ENCODE peak calls at places on chromosomes 13 and 19, in six cellular contexts. One of them, this sample, is unnamed.

GRCh38 chr19:54114340-54114826 is 1.1 kb downstream of the TFPT start:
- DNase-seq in lower lobe of right lung: peak; percentile 66
- DNase-seq in activated B cell treated with CpG ODN at 0.5 μM for 24 hours: no peak
- DNase-seq in tibial artery: no peak
- DNase-seq in WTC11: no peak
- DNase-seq in left colon: peak; percentile 63
- DNase-seq in this sample: peak; percentile 14

GRCh38 chr13:105403065-105403464 is 1132.4 kb downstream of the EFNB2 start:
- DNase-seq in tibial artery: no peak
- DNase-seq in lower lobe of right lung: no peak
- DNase-seq in WTC11: no peak
- DNase-seq in left colon: no peak
- DNase-seq in activated B cell treated with CpG ODN at 0.5 μM for 24 hours: no peak
- DNase-seq in this sample: no peak

GRCh38 chr19:31591258-31591657 is 242.0 kb upstream of the TSHZ3 start:
- DNase-seq in tibial artery: no peak
- DNase-seq in lower lobe of right lung: no peak
- DNase-seq in activated B cell treated with CpG ODN at 0.5 μM for 24 hours: no peak
- DNase-seq in left colon: no peak
- DNase-seq in WTC11: no peak
- DNase-seq in this sample: no peak

GRCh38 chr13:43054803-43055802 is 31.7 kb downstream of the DNAJC15 start:
- DNase-seq in lower lobe of right lung: no peak
- DNase-seq in left colon: peak; percentile 30
- DNase-seq in tibial artery: no peak
- DNase-seq in WTC11: peak; percentile 50
- DNase-seq in activated B cell treated with CpG ODN at 0.5 μM for 24 hours: no peak
- DNase-seq in this sample: peak; percentile 16

GRCh38 chr19:38213911-38214625 is 10.0 kb downstream of the DPF1 start:
- DNase-seq in tibial artery: no peak
- DNase-seq in left colon: no peak
- DNase-seq in activated B cell treated with CpG ODN at 0.5 μM for 24 hours: peak; percentile 27
- DNase-seq in lower lobe of right lung: no peak
- DNase-seq in WTC11: no peak
- DNase-seq in this sample: peak; percentile 81

GRCh38 chr19:14146789-14147216 is 10.4 kb upstream of the ASF1B start:
- DNase-seq in activated B cell treated with CpG ODN at 0.5 μM for 24 hours: no peak
- DNase-seq in left colon: no peak
- DNase-seq in WTC11: no peak
- DNase-seq in tibial artery: no peak
- DNase-seq in lower lobe of right lung: no peak
- DNase-seq in this sample: no peak

GRCh38 chr19:41588497-41589209 is 12.7 kb downstream of the CEACAM21 start:
- DNase-seq in left colon: no peak
- DNase-seq in tibial artery: no peak
- DNase-seq in activated B cell treated with CpG ODN at 0.5 μM for 24 hours: no peak
- DNase-seq in lower lobe of right lung: no peak
- DNase-seq in WTC11: peak; percentile 69
- DNase-seq in this sample: peak; percentile 46

GRCh38 chr19:40785526-40785925 is 7.5 kb downstream of the RAB4B start:
- DNase-seq in tibial artery: no peak
- DNase-seq in activated B cell treated with CpG ODN at 0.5 μM for 24 hours: no peak
- DNase-seq in lower lobe of right lung: no peak
- DNase-seq in WTC11: no peak
- DNase-seq in left colon: no peak
- DNase-seq in this sample: no peak

GRCh38 chr19:45494261-45494916 is 2.5 kb downstream of the RTN2 start:
- DNase-seq in activated B cell treated with CpG ODN at 0.5 μM for 24 hours: no peak
- DNase-seq in lower lobe of right lung: no peak
- DNase-seq in left colon: no peak
- DNase-seq in tibial artery: no peak
- DNase-seq in WTC11: no peak
- DNase-seq in this sample: no peak

GRCh38 chr13:25112856-25113255 is 16.9 kb downstream of the PABPC3 start:
- DNase-seq in lower lobe of right lung: no peak
- DNase-seq in WTC11: no peak
- DNase-seq in tibial artery: no peak
- DNase-seq in left colon: no peak
- DNase-seq in activated B cell treated with CpG ODN at 0.5 μM for 24 hours: no peak
- DNase-seq in this sample: no peak

GRCh38 chr13:31476266-31476665 is 263.1 kb upstream of the RXFP2 start:
- DNase-seq in lower lobe of right lung: no peak
- DNase-seq in WTC11: no peak
- DNase-seq in activated B cell treated with CpG ODN at 0.5 μM for 24 hours: no peak
- DNase-seq in tibial artery: no peak
- DNase-seq in left colon: no peak
- DNase-seq in this sample: no peak

GRCh38 chr19:55640577-55641375 is at the start of gene ZNF580:
- DNase-seq in WTC11: peak; percentile 61
- DNase-seq in tibial artery: peak; percentile 81
- DNase-seq in left colon: no peak
- DNase-seq in lower lobe of right lung: peak; percentile 73
- DNase-seq in activated B cell treated with CpG ODN at 0.5 μM for 24 hours: peak; percentile 63
- DNase-seq in this sample: peak; percentile 72

GRCh38 chr19:1102407-1103106 is 1.2 kb upstream of the GPX4 start:
- DNase-seq in tibial artery: peak; percentile 91
- DNase-seq in lower lobe of right lung: no peak
- DNase-seq in activated B cell treated with CpG ODN at 0.5 μM for 24 hours: no peak
- DNase-seq in WTC11: no peak
- DNase-seq in left colon: no peak
- DNase-seq in this sample: peak; percentile 97

GRCh38 chr13:23378009-23378632 is 55.4 kb downstream of the SACS start:
- DNase-seq in lower lobe of right lung: no peak
- DNase-seq in activated B cell treated with CpG ODN at 0.5 μM for 24 hours: peak; percentile 27
- DNase-seq in tibial artery: peak; percentile 68
- DNase-seq in left colon: no peak
- DNase-seq in WTC11: no peak
- DNase-seq in this sample: peak; percentile 78

GRCh38 chr13:68173111-68173510 is 943.0 kb upstream of the PCDH9 start:
- DNase-seq in activated B cell treated with CpG ODN at 0.5 μM for 24 hours: no peak
- DNase-seq in WTC11: no peak
- DNase-seq in tibial artery: no peak
- DNase-seq in lower lobe of right lung: no peak
- DNase-seq in left colon: no peak
- DNase-seq in this sample: no peak

GRCh38 chr13:46211521-46212351 is at the start of gene LRRC63:
- DNase-seq in activated B cell treated with CpG ODN at 0.5 μM for 24 hours: peak; percentile 73
- DNase-seq in lower lobe of right lung: peak; percentile 87
- DNase-seq in left colon: peak; percentile 61
- DNase-seq in tibial artery: peak; percentile 78
- DNase-seq in WTC11: peak; percentile 72
- DNase-seq in this sample: peak; percentile 34

GRCh38 chr13:101455863-101456262 is 3.4 kb downstream of the ITGBL1 start:
- DNase-seq in tibial artery: no peak
- DNase-seq in left colon: no peak
- DNase-seq in activated B cell treated with CpG ODN at 0.5 μM for 24 hours: no peak
- DNase-seq in lower lobe of right lung: no peak
- DNase-seq in WTC11: no peak
- DNase-seq in this sample: peak; percentile 90

GRCh38 chr13:30745917-30746686 is 10.8 kb downstream of the ALOX5AP start:
- DNase-seq in tibial artery: no peak
- DNase-seq in activated B cell treated with CpG ODN at 0.5 μM for 24 hours: no peak
- DNase-seq in WTC11: no peak
- DNase-seq in lower lobe of right lung: no peak
- DNase-seq in left colon: peak; percentile 73
- DNase-seq in this sample: no peak

GRCh38 chr19:45254044-45254531 is 3.0 kb downstream of the MARK4 start:
- DNase-seq in activated B cell treated with CpG ODN at 0.5 μM for 24 hours: no peak
- DNase-seq in WTC11: peak; percentile 39
- DNase-seq in lower lobe of right lung: no peak
- DNase-seq in left colon: no peak
- DNase-seq in tibial artery: no peak
- DNase-seq in this sample: no peak

GRCh38 chr13:30334663-30335386 is 27.5 kb upstream of the KATNAL1 start:
- DNase-seq in activated B cell treated with CpG ODN at 0.5 μM for 24 hours: no peak
- DNase-seq in WTC11: peak; percentile 25
- DNase-seq in tibial artery: no peak
- DNase-seq in lower lobe of right lung: no peak
- DNase-seq in left colon: no peak
- DNase-seq in this sample: peak; percentile 46

GRCh38 chr19:22832031-22832762 is at the start of gene ZNF723:
- DNase-seq in left colon: no peak
- DNase-seq in tibial artery: no peak
- DNase-seq in WTC11: no peak
- DNase-seq in lower lobe of right lung: peak; percentile 41
- DNase-seq in activated B cell treated with CpG ODN at 0.5 μM for 24 hours: no peak
- DNase-seq in this sample: no peak

GRCh38 chr13:106105153-106105552 is 430.3 kb downstream of the EFNB2 start:
- DNase-seq in tibial artery: no peak
- DNase-seq in lower lobe of right lung: no peak
- DNase-seq in left colon: no peak
- DNase-seq in activated B cell treated with CpG ODN at 0.5 μM for 24 hours: no peak
- DNase-seq in WTC11: no peak
- DNase-seq in this sample: no peak

GRCh38 chr19:14818588-14818987 is 16.4 kb downstream of the OR7A5 start:
- DNase-seq in left colon: no peak
- DNase-seq in WTC11: no peak
- DNase-seq in lower lobe of right lung: no peak
- DNase-seq in tibial artery: no peak
- DNase-seq in activated B cell treated with CpG ODN at 0.5 μM for 24 hours: no peak
- DNase-seq in this sample: no peak

GRCh38 chr13:65445340-65445739 is 1784.8 kb downstream of the PCDH9 start:
- DNase-seq in tibial artery: no peak
- DNase-seq in activated B cell treated with CpG ODN at 0.5 μM for 24 hours: no peak
- DNase-seq in left colon: no peak
- DNase-seq in lower lobe of right lung: no peak
- DNase-seq in WTC11: no peak
- DNase-seq in this sample: no peak

This sample was measured in ACHN.